ENCODE peak calls at places on chromosome 19, in five cellular contexts. D is dermis microvascular lymphatic vessel endothelial cell, P is nucleus accumbens, Z is amygdala, R is COR-L47. X is an unnamed sample.

GRCh38 chr19:5077209-5077515 is 108.2 kb downstream of the KDM4B start:
- DNase-seq in D (no peak), R (no peak), Z (no peak), P (no peak), X (no peak)

GRCh38 chr19:12137541-12137940 is 2.6 kb downstream of the ZNF20 start:
- DNase-seq in R (peak), P (no peak), D (no peak), Z (no peak), X (no peak)

GRCh38 chr19:45676851-45677263 is 8.8 kb downstream of the GIPR start:
- DNase-seq in P (no peak), Z (no peak), R (no peak), D (no peak), X (peak)

GRCh38 chr19:17075035-17075859 is at the start of the genes HAUS8 and MYO9B:
- DNase-seq in Z (peak), P (peak), D (peak), R (peak), X (peak)

GRCh38 chr19:4388171-4389063 is 11.9 kb downstream of the SH3GL1 start:
- DNase-seq in Z (no peak), P (no peak), D (no peak), R (no peak), X (no peak)

GRCh38 chr19:8366121-8366581 is 2.2 kb downstream of the ANGPTL4 start:
- DNase-seq in D (no peak), P (no peak), R (no peak), Z (no peak), X (no peak)

GRCh38 chr19:16115309-16116039 is 3.8 kb downstream of the RAB8A start:
- DNase-seq in P (peak), R (no peak), D (no peak), Z (peak), X (no peak)

GRCh38 chr19:38663156-38663651 is 15.8 kb downstream of the ACTN4 start:
- DNase-seq in P (no peak), Z (no peak), R (no peak), D (no peak), X (no peak)

GRCh38 chr19:50835785-50836542 is 2.6 kb upstream of the KLK15 start:
- DNase-seq in D (peak), P (peak), R (peak), Z (peak), X (peak)

GRCh38 chr19:14328406-14328805 is 52.8 kb upstream of the ADGRE5 start:
- DNase-seq in Z (no peak), P (no peak), D (no peak), R (no peak), X (no peak)

GRCh38 chr19:40465025-40465780 is at the start of gene BLVRB:
- DNase-seq in P (no peak), D (no peak), R (no peak), Z (no peak), X (no peak)

GRCh38 chr19:18294467-18294864 is 13.0 kb upstream of the JUND start:
- DNase-seq in Z (peak), P (peak), R (peak), D (no peak), X (peak)

GRCh38 chr19:29375429-29376093 is 150.2 kb upstream of the VSTM2B start:
- DNase-seq in R (no peak), Z (no peak), D (no peak), P (no peak), X (no peak)

GRCh38 chr19:33156354-33156753 is 24.4 kb downstream of the WDR88 start:
- DNase-seq in D (no peak), Z (no peak), R (no peak), P (no peak), X (no peak)

GRCh38 chr19:30520735-30521479 is 148.7 kb downstream of the ZNF536 start:
- DNase-seq in D (no peak), Z (no peak), R (no peak), P (no peak), X (no peak)

GRCh38 chr19:35986664-35987570 is 8.1 kb upstream of the SDHAF1 start:
- DNase-seq in P (no peak), R (peak), D (no peak), Z (peak), X (peak)

GRCh38 chr19:30719189-30719990 is 347.2 kb downstream of the ZNF536 start:
- DNase-seq in Z (no peak), D (peak), R (no peak), P (peak), X (peak)

GRCh38 chr19:18073197-18073596 is 13.5 kb downstream of the IL12RB1 start:
- DNase-seq in R (no peak), Z (no peak), P (no peak), D (no peak), X (no peak)

GRCh38 chr19:34309368-34310138 is 55.2 kb downstream of the GARRE1 start:
- DNase-seq in P (no peak), R (no peak), Z (no peak), D (no peak), X (no peak)

GRCh38 chr19:41883463-41883820 is 458 bp downstream of the ARHGEF1 start:
- DNase-seq in P (no peak), D (no peak), R (no peak), Z (no peak), X (no peak)

GRCh38 chr19:1064661-1065605 is 2.0 kb upstream of the ARHGAP45 start:
- DNase-seq in R (peak), D (peak), P (no peak), Z (peak), X (peak)

GRCh38 chr19:47110521-47111080 is 3.0 kb downstream of the ZC3H4 start:
- DNase-seq in P (no peak), Z (no peak), D (no peak), R (no peak), X (no peak)